ENCODE peak calls at places on chromosomes 2 and 18, in five cellular contexts. R, P, Z, T and D are unnamed samples.

GRCh38 chr2:162200636-162201035 is 42.6 kb downstream of the FAP start:
- DNase-seq in R (no peak), T (no peak), Z (no peak), P (no peak), D (no peak)

GRCh38 chr2:121186261-121186660 is 98.7 kb downstream of the TFCP2L1 start:
- DNase-seq in T (no peak), Z (no peak), P (no peak), R (no peak), D (no peak)

GRCh38 chr2:73984922-73985317 is 210 bp downstream of the TET3 start:
- DNase-seq in T (no peak), P (peak), Z (peak), R (peak), D (peak)

GRCh38 chr2:122033796-122034195 is 278.3 kb downstream of the TSN start:
- DNase-seq in P (no peak), T (no peak), R (no peak), Z (no peak), D (no peak)

GRCh38 chr2:20593072-20594034 is 57.5 kb downstream of the HS1BP3 start:
- DNase-seq in Z (no peak), P (no peak), T (no peak), R (peak), D (no peak)

GRCh38 chr2:201852462-201852861 is 46.1 kb downstream of the CDK15 start:
- DNase-seq in R (no peak), T (no peak), P (no peak), Z (no peak), D (no peak)

GRCh38 chr18:34223164-34223892 is 1.4 kb downstream of the NOL4 start:
- DNase-seq in P (no peak), R (peak), Z (no peak), T (no peak), D (no peak)

GRCh38 chr2:105798595-105798994 is 53.9 kb downstream of the NCK2 start:
- DNase-seq in P (no peak), R (no peak), Z (no peak), T (peak), D (no peak)

GRCh38 chr2:30770791-30771190 is 36.5 kb downstream of the CAPN13 start:
- DNase-seq in P (no peak), R (no peak), Z (no peak), T (no peak), D (no peak)

GRCh38 chr2:102238039-102238756 is 51.4 kb downstream of the IL1RL2 start:
- DNase-seq in R (no peak), Z (peak), T (no peak), P (no peak), D (no peak)

GRCh38 chr18:63057707-63058106 is 261.9 kb downstream of the BCL2 start:
- DNase-seq in R (no peak), Z (no peak), P (no peak), T (no peak), D (no peak)

GRCh38 chr2:235946590-235946989 is 221.6 kb downstream of the GBX2 start:
- DNase-seq in Z (no peak), P (no peak), R (no peak), T (no peak), D (no peak)

GRCh38 chr2:108560241-108560811 is 26.1 kb downstream of the LIMS1 start:
- DNase-seq in P (no peak), T (no peak), Z (no peak), R (no peak), D (no peak)
- TF ChIP-seq CTCF in P (no peak), T (no peak), Z (no peak), R (no peak), D (no peak)

GRCh38 chr2:113232730-113233129 is 46.0 kb downstream of the PAX8 start:
- DNase-seq in P (no peak), T (no peak), R (no peak), Z (no peak), D (no peak)

GRCh38 chr2:113232123-113232522 is 46.6 kb downstream of the PAX8 start:
- DNase-seq in Z (no peak), T (no peak), R (no peak), P (no peak), D (no peak)

GRCh38 chr2:113236367-113237159 is 42.2 kb downstream of the PAX8 start:
- DNase-seq in Z (no peak), P (no peak), T (no peak), R (no peak), D (no peak)

GRCh38 chr2:113234721-113235346 is 43.9 kb downstream of the PAX8 start:
- DNase-seq in T (no peak), P (no peak), R (no peak), Z (no peak), D (no peak)

GRCh38 chr2:113233593-113234550 is 44.8 kb downstream of the PAX8 start:
- DNase-seq in R (no peak), T (peak), Z (no peak), P (peak), D (no peak)
- TF ChIP-seq CTCF in R (no peak), T (no peak), Z (peak), P (no peak), D (peak)

DNA sequence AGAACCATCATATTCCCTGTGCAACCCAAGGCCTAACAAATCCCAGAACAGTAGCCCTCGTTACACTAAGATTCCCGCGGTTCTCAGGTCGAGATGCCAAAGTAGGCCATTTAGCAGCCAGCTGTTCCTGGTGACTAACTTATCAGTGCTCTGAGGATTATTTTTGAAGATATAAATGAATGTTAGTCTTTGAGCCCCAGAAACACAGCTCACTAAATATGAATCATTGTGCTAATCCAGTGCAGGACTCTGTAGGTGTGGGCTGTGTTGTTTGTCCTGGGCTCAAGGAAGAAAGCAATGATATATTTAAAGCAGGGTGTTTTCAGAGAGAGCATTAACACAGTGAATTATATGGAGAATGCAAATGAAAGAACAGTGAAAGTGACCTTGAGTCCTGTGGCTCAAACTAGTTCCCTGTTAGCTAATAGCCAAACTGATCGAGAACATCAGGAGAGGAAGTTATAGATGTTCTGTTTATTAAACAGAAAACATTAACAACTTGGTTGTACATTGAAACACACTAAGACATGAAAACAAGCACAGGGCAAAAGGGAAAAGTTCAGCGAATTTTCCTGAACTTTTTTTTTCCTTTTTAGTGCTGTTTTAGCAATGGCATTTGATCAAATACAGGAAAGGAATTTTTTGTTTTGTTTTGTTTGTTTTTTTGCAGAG is 228.3 kb downstream of the RNF152 start:
- DNase-seq in R (no peak), P (no peak), T (no peak), Z (no peak), D (no peak)
- TF ChIP-seq CTCF in R (no peak), P (no peak), T (no peak), Z (no peak), D (no peak)

DNA sequence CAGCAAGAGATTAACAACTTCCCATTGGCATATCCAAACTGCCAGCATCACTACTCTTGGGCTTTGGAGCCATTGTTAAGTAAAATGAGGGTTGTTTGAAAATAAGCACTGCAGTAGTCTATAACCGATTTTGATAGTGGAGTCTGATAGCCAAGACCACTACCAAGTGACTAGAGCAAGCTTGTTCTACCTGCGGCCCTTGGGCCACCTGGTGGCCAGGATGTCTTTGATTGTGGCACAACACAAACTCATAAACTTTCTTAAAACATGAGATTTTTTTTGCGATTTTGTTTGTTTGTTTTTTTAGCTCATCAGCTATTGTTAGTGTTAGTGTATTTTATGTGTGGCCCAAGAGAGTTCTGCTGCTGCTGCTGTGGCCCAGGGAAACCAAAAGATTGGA is 11.0 kb downstream of the UBE2E3 start:
- DNase-seq in R (no peak), T (no peak), P (no peak), Z (no peak), D (no peak)
- TF ChIP-seq CTCF in R (no peak), T (peak), P (no peak), Z (peak), D (peak)

DNA sequence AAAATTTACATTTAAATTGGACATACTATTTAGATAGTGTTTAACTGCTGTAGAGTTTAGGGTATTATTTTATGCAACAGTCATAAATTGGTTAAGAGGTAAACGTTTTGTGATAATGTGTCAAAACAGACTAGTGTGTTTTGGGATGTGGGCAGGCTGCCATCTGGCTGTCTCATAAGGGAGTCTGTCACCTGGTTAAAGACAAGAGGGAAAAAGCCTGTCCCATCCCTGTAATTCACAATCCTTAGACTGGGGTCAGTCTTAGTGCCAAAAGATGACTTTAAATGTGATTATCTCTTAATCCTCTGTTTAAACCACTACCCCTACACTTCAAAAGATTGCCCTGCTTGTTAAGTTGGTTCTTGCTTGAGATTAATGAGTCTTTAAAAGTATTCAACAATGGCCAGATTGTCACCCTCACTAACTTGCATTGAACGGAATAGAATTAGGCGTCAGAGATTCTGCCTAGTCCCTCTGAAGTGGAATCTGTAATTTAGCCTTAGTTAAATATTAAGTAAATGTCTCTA is 59.2 kb downstream of the SGPP2 start:
- DNase-seq in P (no peak), T (no peak), R (no peak), Z (peak), D (no peak)
- TF ChIP-seq CTCF in P (no peak), T (peak), R (no peak), Z (no peak), D (peak)

GRCh38 chr18:8912348-8913057 is 190.0 kb upstream of the NDUFV2 start:
- DNase-seq in Z (no peak), P (peak), T (peak), R (peak), D (no peak)
- TF ChIP-seq CTCF in Z (no peak), P (no peak), T (peak), R (no peak), D (no peak)

DNA sequence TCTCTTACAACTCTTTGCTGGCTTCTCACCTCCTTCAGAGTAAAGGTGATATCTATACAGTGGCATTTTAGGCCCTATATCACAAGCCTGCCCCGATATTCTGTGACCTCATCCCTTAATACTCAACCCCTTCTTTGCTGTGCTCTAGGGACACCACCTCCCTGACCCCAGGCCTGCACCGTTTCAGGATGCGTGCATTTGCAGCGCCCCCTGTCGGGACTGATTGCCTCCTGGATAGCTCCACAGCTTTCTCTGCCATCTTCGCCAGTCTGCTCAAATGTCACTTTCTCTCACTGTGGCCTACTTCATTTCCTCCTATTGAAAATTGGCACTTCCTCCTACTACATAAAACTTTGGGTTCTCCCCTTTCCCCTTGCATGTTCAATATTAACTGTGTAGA is 289.6 kb downstream of the SOCS6 start:
- DNase-seq in T (no peak), Z (no peak), P (no peak), R (peak), D (no peak)
- TF ChIP-seq CTCF in T (no peak), Z (no peak), P (no peak), R (no peak), D (peak)